ENCODE peak calls at places on chromosomes 4 and X, in ten cellular contexts. T is neural progenitor cell, S is left lung, A is lower leg skin, Q is kidney, K is AG10803, W is hepatocyte, F is mucosa of descending colon, O is transverse colon, D is Peyer's patch. Y is an unnamed sample.

GRCh38 chr4:137819964-137820383 is 287.7 kb upstream of the PCDH18 start:
- DNase-seq in W (peak), F (no peak), T (peak), A (no peak), S (no peak), Q (no peak), O (no peak), K (peak), D (no peak), Y (no peak)

GRCh38 chr4:164467493-164467892 is 286.4 kb upstream of the SMIM31 start:
- DNase-seq in Q (no peak), O (no peak), K (no peak), S (no peak), D (no peak), W (no peak), F (no peak), T (no peak), A (no peak), Y (no peak)

GRCh38 chrX:42021058-42021457 is 97.7 kb upstream of the CASK start:
- DNase-seq in F (no peak), Q (no peak), A (no peak), S (no peak), K (no peak), W (no peak), O (no peak), D (no peak), T (no peak), Y (no peak)

GRCh38 chr4:40763228-40763716 is 13.5 kb downstream of the NSUN7 start:
- DNase-seq in S (no peak), F (no peak), W (no peak), Q (no peak), D (no peak), O (no peak), K (peak), A (no peak), T (no peak), Y (no peak)

GRCh38 chrX:129984196-129984962 is 1.9 kb downstream of the BCORL1 start:
- DNase-seq in F (peak), A (no peak), T (peak), S (peak), W (peak), K (peak), Q (peak), D (peak), O (peak), Y (no peak)

GRCh38 chr4:71430609-71431008 is 91.8 kb downstream of the SLC4A4 start:
- DNase-seq in D (no peak), F (no peak), Q (no peak), S (no peak), W (no peak), T (no peak), K (no peak), O (no peak), A (no peak), Y (no peak)

GRCh38 chrX:24760601-24761000 is 66.9 kb downstream of the POLA1 start:
- DNase-seq in Q (no peak), F (no peak), D (no peak), A (no peak), O (no peak), T (no peak), S (no peak), K (peak), W (no peak), Y (no peak)

GRCh38 chr4:156790866-156791265 is 180.7 kb downstream of the PDGFC start:
- DNase-seq in F (no peak), S (no peak), T (peak), K (peak), D (no peak), A (peak), O (no peak), Q (no peak), W (no peak), Y (no peak)

GRCh38 chrX:135463937-135464336 is 42.2 kb downstream of the SMIM10L2A start:
- DNase-seq in K (peak), D (no peak), Q (no peak), O (no peak), A (no peak), F (no peak), W (no peak), S (no peak), T (no peak), Y (no peak)

GRCh38 chrX:55342533-55343501 is 78.1 kb upstream of the PAGE3 start:
- DNase-seq in S (no peak), F (no peak), K (peak), T (peak), A (peak), W (no peak), O (peak), Q (no peak), D (peak), Y (no peak)

GRCh38 chr4:1174941-1175634 is 2.7 kb upstream of the SPON2 start:
- DNase-seq in A (no peak), Q (peak), T (no peak), K (no peak), W (peak), D (no peak), O (no peak), F (peak), S (peak), Y (no peak)

GRCh38 chr4:95548738-95549245 is at the start of gene UNC5C:
- DNase-seq in O (peak), F (peak), K (peak), S (peak), Q (peak), A (no peak), T (peak), D (peak), W (peak), Y (no peak)
- TF ChIP-seq CTCF in O (no peak), F (no peak), K (no peak), S (no peak), Q (no peak), A (no peak), T (no peak), D (no peak), W (peak), Y (no peak)

GRCh38 chr4:30443289-30443688 is 276.9 kb upstream of the PCDH7 start:
- DNase-seq in F (no peak), T (peak), A (no peak), K (no peak), D (no peak), W (no peak), O (no peak), S (no peak), Q (no peak), Y (no peak)
- TF ChIP-seq CTCF in F (no peak), T (no peak), A (no peak), K (no peak), D (no peak), W (no peak), O (no peak), S (no peak), Q (no peak), Y (no peak)

DNA sequence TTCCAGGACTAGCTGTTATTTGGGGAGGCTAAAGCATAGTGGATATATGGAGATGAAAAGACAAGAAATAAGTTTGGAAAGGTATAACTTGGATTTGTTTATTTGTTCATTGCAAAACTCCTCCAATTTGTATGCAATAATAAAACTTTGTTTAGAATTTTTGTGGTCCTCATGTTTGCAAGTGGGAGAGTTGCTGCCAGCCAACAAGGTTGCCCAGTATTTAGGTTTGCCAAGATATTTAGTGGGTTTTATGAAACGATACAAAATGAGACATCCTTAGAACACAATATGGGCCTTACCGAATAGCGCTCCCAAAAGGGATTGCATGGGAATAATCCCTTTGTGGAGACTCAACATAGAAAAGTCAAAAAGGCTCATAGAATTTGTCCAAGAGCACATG is 162.1 kb downstream of the INPP4B start:
- DNase-seq in W (no peak), Q (no peak), K (peak), S (no peak), O (no peak), D (no peak), T (no peak), A (no peak), F (no peak), Y (no peak)
- TF ChIP-seq CTCF in W (no peak), Q (no peak), K (no peak), S (no peak), O (no peak), D (no peak), T (no peak), A (no peak), F (no peak), Y (no peak)

DNA sequence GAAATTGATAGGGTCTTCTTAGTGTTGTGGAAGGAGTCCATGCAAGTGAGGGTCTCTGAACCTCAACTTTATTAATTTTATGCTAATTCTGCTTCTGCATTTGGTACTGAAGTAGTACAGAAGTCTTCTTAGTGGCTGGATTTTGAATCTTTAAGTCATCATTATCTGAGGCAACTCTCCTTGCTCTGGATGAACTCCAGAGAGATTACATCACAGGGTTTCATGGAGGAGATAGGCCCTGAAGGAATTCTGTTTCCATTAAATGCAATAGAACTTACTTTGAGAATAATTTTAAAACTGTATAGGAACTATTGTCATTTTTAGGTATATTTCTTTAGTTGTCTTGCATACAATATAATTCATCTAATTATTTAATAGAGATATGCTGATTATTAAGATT is 451.2 kb downstream of the FAT4 start:
- DNase-seq in K (peak), S (no peak), A (no peak), Q (no peak), F (no peak), T (no peak), O (no peak), D (no peak), W (no peak), Y (no peak)
- TF ChIP-seq CTCF in K (no peak), S (no peak), A (no peak), Q (no peak), F (no peak), T (no peak), O (no peak), D (no peak), W (no peak), Y (no peak)

GRCh38 chr4:13522282-13523104 is 21.8 kb downstream of the NKX3-2 start:
- DNase-seq in Q (peak), D (no peak), A (no peak), O (no peak), T (no peak), K (no peak), W (no peak), S (peak), F (no peak), Y (no peak)
- TF ChIP-seq CTCF in Q (no peak), D (no peak), A (no peak), O (no peak), T (no peak), K (no peak), W (no peak), S (no peak), F (no peak), Y (no peak)